ENCODE peak calls at places on chromosomes 1 and 21, in seven cellular contexts. One of them, this sample, is unnamed. For H3K9me3, the result is how much of the 10 kb centered on the place peaks cover.

GRCh38 chr1:42952353-42953001 is 6.2 kb downstream of the SLC2A1 start:
- DNase-seq in effector memory CD4-positive, alpha-beta T cell: no peak
- DNase-seq in tibial nerve: no peak
- DNase-seq in gastrocnemius medialis: no peak
- DNase-seq in heart right ventricle: no peak
- DNase-seq in pancreas: no peak
- DNase-seq in neural progenitor cell: no peak
- DNase-seq in this sample: no peak

GRCh38 chr1:181704556-181704955 is 221.2 kb downstream of the CACNA1E start:
- DNase-seq in neural progenitor cell: peak
- DNase-seq in effector memory CD4-positive, alpha-beta T cell: no peak
- DNase-seq in gastrocnemius medialis: no peak
- DNase-seq in pancreas: no peak
- DNase-seq in tibial nerve: no peak
- DNase-seq in heart right ventricle: no peak
- DNase-seq in this sample: no peak

GRCh38 chr1:176617881-176618280 is 154.9 kb downstream of the PAPPA2 start:
- DNase-seq in tibial nerve: no peak
- DNase-seq in pancreas: no peak
- DNase-seq in neural progenitor cell: no peak
- DNase-seq in effector memory CD4-positive, alpha-beta T cell: no peak
- DNase-seq in gastrocnemius medialis: no peak
- DNase-seq in heart right ventricle: no peak
- DNase-seq in this sample: no peak

GRCh38 chr1:19651141-19651737 is 7.1 kb downstream of the NBL1 start:
- DNase-seq in tibial nerve: peak
- DNase-seq in effector memory CD4-positive, alpha-beta T cell: no peak
- DNase-seq in gastrocnemius medialis: no peak
- DNase-seq in neural progenitor cell: peak
- DNase-seq in heart right ventricle: peak
- DNase-seq in pancreas: no peak
- DNase-seq in this sample: no peak

GRCh38 chr21:17915976-17916375 is 96.8 kb upstream of the C21orf91 start:
- DNase-seq in tibial nerve: no peak
- DNase-seq in neural progenitor cell: no peak
- DNase-seq in effector memory CD4-positive, alpha-beta T cell: no peak
- DNase-seq in pancreas: no peak
- DNase-seq in heart right ventricle: no peak
- DNase-seq in gastrocnemius medialis: no peak
- DNase-seq in this sample: no peak

GRCh38 chr1:224726783-224727182 is 110.7 kb downstream of the CNIH3 start:
- DNase-seq in effector memory CD4-positive, alpha-beta T cell: no peak
- DNase-seq in tibial nerve: no peak
- DNase-seq in pancreas: peak
- DNase-seq in gastrocnemius medialis: no peak
- DNase-seq in heart right ventricle: no peak
- DNase-seq in neural progenitor cell: no peak
- DNase-seq in this sample: peak

GRCh38 chr1:77018386-77019156 is 151.3 kb downstream of the ST6GALNAC5 start:
- DNase-seq in heart right ventricle: no peak
- DNase-seq in neural progenitor cell: no peak
- DNase-seq in effector memory CD4-positive, alpha-beta T cell: no peak
- DNase-seq in tibial nerve: no peak
- DNase-seq in gastrocnemius medialis: no peak
- DNase-seq in pancreas: no peak
- DNase-seq in this sample: no peak

GRCh38 chr1:78490861-78491310 is at the start of gene PTGFR:
- DNase-seq in neural progenitor cell: peak
- DNase-seq in pancreas: no peak
- DNase-seq in gastrocnemius medialis: no peak
- DNase-seq in tibial nerve: peak
- DNase-seq in effector memory CD4-positive, alpha-beta T cell: no peak
- DNase-seq in heart right ventricle: no peak
- DNase-seq in this sample: no peak

GRCh38 chr1:15957221-15958090 is 18.4 kb downstream of the ZBTB17 start:
- DNase-seq in effector memory CD4-positive, alpha-beta T cell: no peak
- DNase-seq in pancreas: no peak
- DNase-seq in heart right ventricle: no peak
- DNase-seq in gastrocnemius medialis: no peak
- DNase-seq in tibial nerve: peak
- DNase-seq in neural progenitor cell: peak
- DNase-seq in this sample: no peak

GRCh38 chr1:10691740-10692125 is 104.7 kb downstream of the CASZ1 start:
- DNase-seq in tibial nerve: no peak
- DNase-seq in heart right ventricle: no peak
- DNase-seq in gastrocnemius medialis: no peak
- DNase-seq in neural progenitor cell: no peak
- DNase-seq in effector memory CD4-positive, alpha-beta T cell: no peak
- DNase-seq in pancreas: no peak
- DNase-seq in this sample: no peak

GRCh38 chr1:39886757-39887231 is 3.5 kb upstream of the TRIT1 start:
- DNase-seq in effector memory CD4-positive, alpha-beta T cell: no peak
- DNase-seq in neural progenitor cell: no peak
- DNase-seq in pancreas: no peak
- DNase-seq in gastrocnemius medialis: no peak
- DNase-seq in tibial nerve: no peak
- DNase-seq in heart right ventricle: no peak
- DNase-seq in this sample: no peak

GRCh38 chr1:67588186-67588865 is 96.7 kb upstream of the GADD45A start:
- DNase-seq in pancreas: no peak
- DNase-seq in neural progenitor cell: no peak
- DNase-seq in tibial nerve: no peak
- DNase-seq in effector memory CD4-positive, alpha-beta T cell: no peak
- DNase-seq in gastrocnemius medialis: no peak
- DNase-seq in heart right ventricle: no peak
- DNase-seq in this sample: no peak

GRCh38 chr1:225928186-225929175 is 4.4 kb upstream of the PYCR2 start:
- DNase-seq in pancreas: no peak
- DNase-seq in neural progenitor cell: no peak
- DNase-seq in effector memory CD4-positive, alpha-beta T cell: no peak
- DNase-seq in tibial nerve: no peak
- DNase-seq in gastrocnemius medialis: no peak
- DNase-seq in heart right ventricle: no peak
- DNase-seq in this sample: no peak

GRCh38 chr1:30805301-30806003 is 47.9 kb upstream of the LAPTM5 start:
- DNase-seq in neural progenitor cell: no peak
- DNase-seq in heart right ventricle: no peak
- DNase-seq in gastrocnemius medialis: no peak
- DNase-seq in effector memory CD4-positive, alpha-beta T cell: no peak
- DNase-seq in tibial nerve: no peak
- DNase-seq in pancreas: no peak
- DNase-seq in this sample: no peak

GRCh38 chr21:45548711-45549491 is 6.7 kb upstream of the SLC19A1 start:
- DNase-seq in gastrocnemius medialis: no peak
- DNase-seq in effector memory CD4-positive, alpha-beta T cell: no peak
- DNase-seq in tibial nerve: no peak
- DNase-seq in neural progenitor cell: no peak
- DNase-seq in pancreas: peak
- DNase-seq in heart right ventricle: no peak
- DNase-seq in this sample: no peak

GRCh38 chr1:45543599-45544417 is 6.8 kb upstream of the AKR1A1 start:
- DNase-seq in neural progenitor cell: no peak
- DNase-seq in pancreas: peak
- DNase-seq in tibial nerve: no peak
- DNase-seq in heart right ventricle: peak
- DNase-seq in gastrocnemius medialis: peak
- DNase-seq in effector memory CD4-positive, alpha-beta T cell: peak
- DNase-seq in this sample: no peak

GRCh38 chr1:118627435-118627834 is 360.7 kb downstream of the TBX15 start:
- DNase-seq in tibial nerve: no peak
- DNase-seq in pancreas: no peak
- DNase-seq in heart right ventricle: no peak
- DNase-seq in neural progenitor cell: no peak
- DNase-seq in gastrocnemius medialis: no peak
- DNase-seq in effector memory CD4-positive, alpha-beta T cell: no peak
- DNase-seq in this sample: no peak

GRCh38 chr1:110765640-110766335 is 91.0 kb upstream of the KCNA3 start:
- DNase-seq in heart right ventricle: peak
- DNase-seq in tibial nerve: no peak
- DNase-seq in effector memory CD4-positive, alpha-beta T cell: peak
- DNase-seq in gastrocnemius medialis: no peak
- DNase-seq in pancreas: no peak
- DNase-seq in neural progenitor cell: peak
- DNase-seq in this sample: no peak

GRCh38 chr1:156475568-156476500 is 24.7 kb downstream of the MEF2D start:
- DNase-seq in gastrocnemius medialis: peak
- DNase-seq in heart right ventricle: peak
- DNase-seq in neural progenitor cell: no peak
- DNase-seq in effector memory CD4-positive, alpha-beta T cell: no peak
- DNase-seq in pancreas: peak
- DNase-seq in tibial nerve: no peak
- DNase-seq in this sample: peak

DNA sequence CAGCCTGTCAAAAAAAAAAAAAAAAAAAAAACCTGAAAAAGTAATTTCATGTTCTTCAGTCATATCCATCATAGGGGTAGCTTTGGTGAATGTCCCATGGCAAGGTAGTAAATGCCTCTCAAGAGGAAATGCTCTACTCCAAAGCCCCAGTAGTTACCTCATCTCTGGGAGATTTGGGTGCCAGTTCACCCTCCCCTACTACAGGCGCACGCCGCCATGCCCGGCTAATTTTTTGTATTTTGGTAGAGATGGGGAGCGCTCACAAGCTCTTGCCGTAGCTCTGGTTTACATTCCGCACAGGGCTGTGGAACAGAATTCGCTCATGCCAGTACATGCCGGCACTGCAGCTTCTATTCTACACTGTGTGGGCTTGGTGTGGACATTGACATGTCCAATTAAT is 13.7 kb downstream of the PIK3CD start:
- DNase-seq in tibial nerve: no peak
- DNase-seq in gastrocnemius medialis: no peak
- DNase-seq in pancreas: no peak
- DNase-seq in heart right ventricle: no peak
- DNase-seq in neural progenitor cell: no peak
- DNase-seq in effector memory CD4-positive, alpha-beta T cell: no peak
- DNase-seq in this sample: no peak
- H3K9me3 ChIP-seq in tibial nerve: under half
- H3K9me3 ChIP-seq in gastrocnemius medialis: under half
- H3K9me3 ChIP-seq in pancreas: under half
- H3K9me3 ChIP-seq in heart right ventricle: under half
- H3K9me3 ChIP-seq in neural progenitor cell: under half
- H3K9me3 ChIP-seq in effector memory CD4-positive, alpha-beta T cell: under half
- H3K9me3 ChIP-seq in this sample: under half

DNA sequence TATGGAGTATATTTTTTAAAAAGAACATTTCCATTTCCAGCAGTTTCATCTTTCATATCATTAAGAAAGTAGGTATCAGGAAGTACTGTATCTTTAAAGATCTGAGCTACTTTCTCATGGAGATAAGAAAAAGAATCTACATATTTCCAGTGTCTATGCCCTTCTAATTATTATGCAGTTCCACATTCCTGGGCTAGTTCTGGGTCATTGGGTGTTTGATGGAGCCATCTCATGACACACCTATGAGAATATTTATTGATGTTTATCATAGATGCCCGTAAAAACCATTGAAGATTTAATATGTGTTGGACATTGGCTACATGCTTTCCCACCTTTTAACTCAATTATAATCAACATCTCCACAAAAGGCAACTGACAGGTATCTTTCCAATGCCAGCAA is 21.0 kb downstream of the LCE4A start:
- DNase-seq in pancreas: no peak
- DNase-seq in gastrocnemius medialis: no peak
- DNase-seq in neural progenitor cell: no peak
- DNase-seq in heart right ventricle: no peak
- DNase-seq in tibial nerve: no peak
- DNase-seq in effector memory CD4-positive, alpha-beta T cell: no peak
- DNase-seq in this sample: no peak
- H3K9me3 ChIP-seq in pancreas: under half
- H3K9me3 ChIP-seq in gastrocnemius medialis: under half
- H3K9me3 ChIP-seq in neural progenitor cell: under half
- H3K9me3 ChIP-seq in heart right ventricle: under half
- H3K9me3 ChIP-seq in tibial nerve: under half
- H3K9me3 ChIP-seq in effector memory CD4-positive, alpha-beta T cell: under half
- H3K9me3 ChIP-seq in this sample: under half

GRCh38 chr21:8991968-8992621 is 1529.3 kb upstream of the TPTE start:
- DNase-seq in heart right ventricle: no peak
- DNase-seq in tibial nerve: no peak
- DNase-seq in pancreas: no peak
- DNase-seq in effector memory CD4-positive, alpha-beta T cell: no peak
- DNase-seq in gastrocnemius medialis: no peak
- DNase-seq in neural progenitor cell: no peak
- DNase-seq in this sample: peak

GRCh38 chr21:8989883-8990325 is 1531.5 kb upstream of the TPTE start:
- DNase-seq in heart right ventricle: no peak
- DNase-seq in gastrocnemius medialis: no peak
- DNase-seq in pancreas: no peak
- DNase-seq in effector memory CD4-positive, alpha-beta T cell: no peak
- DNase-seq in neural progenitor cell: no peak
- DNase-seq in tibial nerve: no peak
- DNase-seq in this sample: peak

GRCh38 chr21:8991088-8991907 is 1530.1 kb upstream of the TPTE start:
- DNase-seq in neural progenitor cell: no peak
- DNase-seq in tibial nerve: no peak
- DNase-seq in pancreas: no peak
- DNase-seq in heart right ventricle: no peak
- DNase-seq in effector memory CD4-positive, alpha-beta T cell: no peak
- DNase-seq in gastrocnemius medialis: no peak
- DNase-seq in this sample: no peak

GRCh38 chr21:8989261-8989882 is 1532.0 kb upstream of the TPTE start:
- DNase-seq in heart right ventricle: no peak
- DNase-seq in neural progenitor cell: no peak
- DNase-seq in tibial nerve: no peak
- DNase-seq in effector memory CD4-positive, alpha-beta T cell: no peak
- DNase-seq in gastrocnemius medialis: no peak
- DNase-seq in pancreas: no peak
- DNase-seq in this sample: no peak

DNA sequence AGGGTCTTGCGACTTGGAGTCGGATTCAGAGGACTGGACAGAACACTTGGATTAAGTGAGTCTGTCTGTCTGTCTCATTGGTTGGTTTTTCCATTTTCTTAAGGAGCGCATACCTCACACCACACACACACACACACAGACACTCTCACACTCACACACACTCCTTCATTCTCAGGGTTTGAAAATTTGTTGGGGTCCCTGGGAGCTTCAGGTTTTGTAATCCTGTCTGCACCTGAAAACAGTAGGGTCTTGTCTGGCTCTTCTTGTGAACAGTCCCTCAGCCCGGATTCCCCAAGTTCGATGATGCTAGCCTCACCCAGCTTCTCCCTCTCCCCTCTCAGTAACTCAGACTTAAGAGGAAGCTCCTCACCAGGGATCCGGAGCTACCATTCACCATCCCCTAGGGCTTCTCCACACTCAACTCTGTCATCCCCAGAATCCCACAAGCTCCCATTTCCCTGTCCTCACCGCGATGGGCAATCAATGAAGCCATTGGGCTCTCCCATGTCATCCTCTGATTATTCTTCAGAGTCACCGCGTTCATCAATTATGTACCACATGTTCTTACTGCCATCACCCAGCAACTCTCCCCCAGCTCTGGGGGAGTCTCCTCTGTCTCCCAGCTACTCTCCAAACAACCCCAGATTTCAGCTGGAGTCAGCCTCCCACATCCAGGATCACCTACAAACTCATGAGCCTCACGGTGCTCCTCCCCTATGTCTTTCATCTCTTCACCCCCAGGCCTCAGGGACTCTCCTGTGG is 1530.9 kb upstream of the TPTE start:
- DNase-seq in effector memory CD4-positive, alpha-beta T cell: no peak
- DNase-seq in gastrocnemius medialis: no peak
- DNase-seq in neural progenitor cell: no peak
- DNase-seq in pancreas: no peak
- DNase-seq in heart right ventricle: no peak
- DNase-seq in tibial nerve: no peak
- DNase-seq in this sample: no peak
- H3K9me3 ChIP-seq in effector memory CD4-positive, alpha-beta T cell: under half
- H3K9me3 ChIP-seq in gastrocnemius medialis: under half
- H3K9me3 ChIP-seq in neural progenitor cell: under half
- H3K9me3 ChIP-seq in pancreas: under half
- H3K9me3 ChIP-seq in heart right ventricle: under half
- H3K9me3 ChIP-seq in tibial nerve: under half
- H3K9me3 ChIP-seq in this sample: under half

GRCh38 chr1:227661495-227661894 is 73.6 kb downstream of the JMJD4 start:
- DNase-seq in tibial nerve: no peak
- DNase-seq in heart right ventricle: no peak
- DNase-seq in effector memory CD4-positive, alpha-beta T cell: no peak
- DNase-seq in neural progenitor cell: no peak
- DNase-seq in pancreas: no peak
- DNase-seq in gastrocnemius medialis: no peak
- DNase-seq in this sample: no peak
- H3K9me3 ChIP-seq in tibial nerve: half or more
- H3K9me3 ChIP-seq in heart right ventricle: half or more
- H3K9me3 ChIP-seq in effector memory CD4-positive, alpha-beta T cell: half or more
- H3K9me3 ChIP-seq in neural progenitor cell: half or more
- H3K9me3 ChIP-seq in pancreas: under half
- H3K9me3 ChIP-seq in gastrocnemius medialis: under half
- H3K9me3 ChIP-seq in this sample: half or more